ENCODE peak calls at places on chromosome 18, in eight cellular contexts. One of them, this sample, is unnamed.
A peak's percentile ranks its signal among the peaks of the same experiment; 100 is the strongest.

GRCh38 chr18:76992226-76993084 is 140.1 kb downstream of the MBP start:
- DNase-seq in GM12865: no peak
- DNase-seq in cardiac muscle cell: no peak
- DNase-seq in IMR-90: no peak
- DNase-seq in breast epithelium: no peak
- DNase-seq in astrocyte of the spinal cord: no peak
- DNase-seq in body of pancreas: no peak
- DNase-seq in AG04449: no peak
- DNase-seq in this sample: no peak

GRCh38 chr18:7637269-7637668 is 70.2 kb downstream of the PTPRM start:
- DNase-seq in GM12865: no peak
- DNase-seq in cardiac muscle cell: no peak
- DNase-seq in IMR-90: peak; percentile 18
- DNase-seq in breast epithelium: no peak
- DNase-seq in astrocyte of the spinal cord: no peak
- DNase-seq in body of pancreas: no peak
- DNase-seq in AG04449: no peak
- DNase-seq in this sample: peak; percentile 89

GRCh38 chr18:25237571-25238267 is 114.2 kb downstream of the ZNF521 start:
- DNase-seq in GM12865: no peak
- DNase-seq in cardiac muscle cell: no peak
- DNase-seq in IMR-90: peak; percentile 47
- DNase-seq in breast epithelium: no peak
- DNase-seq in astrocyte of the spinal cord: no peak
- DNase-seq in body of pancreas: no peak
- DNase-seq in AG04449: no peak
- DNase-seq in this sample: no peak

GRCh38 chr18:21496277-21496835 is 104.1 kb downstream of the ESCO1 start:
- DNase-seq in GM12865: no peak
- DNase-seq in cardiac muscle cell: no peak
- DNase-seq in IMR-90: no peak
- DNase-seq in breast epithelium: no peak
- DNase-seq in astrocyte of the spinal cord: no peak
- DNase-seq in body of pancreas: no peak
- DNase-seq in AG04449: no peak
- DNase-seq in this sample: no peak

GRCh38 chr18:65754121-65754520 is 3.3 kb downstream of the CDH7 start:
- DNase-seq in GM12865: no peak
- DNase-seq in cardiac muscle cell: no peak
- DNase-seq in IMR-90: no peak
- DNase-seq in breast epithelium: no peak
- DNase-seq in astrocyte of the spinal cord: peak; percentile 72
- DNase-seq in body of pancreas: no peak
- DNase-seq in AG04449: no peak
- DNase-seq in this sample: no peak

GRCh38 chr18:907171-907879 is 2.7 kb downstream of the ADCYAP1 start:
- DNase-seq in GM12865: no peak
- DNase-seq in cardiac muscle cell: peak; percentile 44
- DNase-seq in IMR-90: no peak
- DNase-seq in breast epithelium: no peak
- DNase-seq in astrocyte of the spinal cord: no peak
- DNase-seq in body of pancreas: peak; percentile 41
- DNase-seq in AG04449: no peak
- DNase-seq in this sample: no peak

GRCh38 chr18:10923671-10924070 is 225.7 kb downstream of the PIEZO2 start:
- DNase-seq in GM12865: no peak
- DNase-seq in cardiac muscle cell: no peak
- DNase-seq in IMR-90: peak; percentile 42
- DNase-seq in breast epithelium: no peak
- DNase-seq in astrocyte of the spinal cord: no peak
- DNase-seq in body of pancreas: no peak
- DNase-seq in AG04449: no peak
- DNase-seq in this sample: no peak

GRCh38 chr18:59087391-59087790 is 52.3 kb upstream of the SEC11C start:
- DNase-seq in GM12865: no peak
- DNase-seq in cardiac muscle cell: no peak
- DNase-seq in IMR-90: peak; percentile 7
- DNase-seq in breast epithelium: no peak
- DNase-seq in astrocyte of the spinal cord: no peak
- DNase-seq in body of pancreas: no peak
- DNase-seq in AG04449: no peak
- DNase-seq in this sample: no peak

GRCh38 chr18:7830468-7830867 is 263.4 kb downstream of the PTPRM start:
- DNase-seq in GM12865: peak; percentile 28
- DNase-seq in cardiac muscle cell: peak; percentile 39
- DNase-seq in IMR-90: no peak
- DNase-seq in breast epithelium: no peak
- DNase-seq in astrocyte of the spinal cord: no peak
- DNase-seq in body of pancreas: no peak
- DNase-seq in AG04449: no peak
- DNase-seq in this sample: peak; percentile 18

GRCh38 chr18:8994603-8995002 is 107.9 kb upstream of the NDUFV2 start:
- DNase-seq in GM12865: peak; percentile 15
- DNase-seq in cardiac muscle cell: no peak
- DNase-seq in IMR-90: no peak
- DNase-seq in breast epithelium: no peak
- DNase-seq in astrocyte of the spinal cord: no peak
- DNase-seq in body of pancreas: no peak
- DNase-seq in AG04449: no peak
- DNase-seq in this sample: no peak

GRCh38 chr18:3281456-3282400 is 19.8 kb downstream of the MYL12B start:
- DNase-seq in GM12865: peak; percentile 74
- DNase-seq in cardiac muscle cell: peak; percentile 85
- DNase-seq in IMR-90: peak; percentile 86
- DNase-seq in breast epithelium: no peak
- DNase-seq in astrocyte of the spinal cord: peak; percentile 89
- DNase-seq in body of pancreas: no peak
- DNase-seq in AG04449: no peak
- DNase-seq in this sample: peak; percentile 67
- TF ChIP-seq CTCF in GM12865: peak; percentile 30
- TF ChIP-seq CTCF in cardiac muscle cell: peak; percentile 42
- TF ChIP-seq CTCF in IMR-90: peak; percentile 75
- TF ChIP-seq CTCF in breast epithelium: peak; percentile 80
- TF ChIP-seq CTCF in astrocyte of the spinal cord: peak; percentile 29
- TF ChIP-seq CTCF in body of pancreas: peak; percentile 83
- TF ChIP-seq CTCF in AG04449: peak; percentile 31
- TF ChIP-seq CTCF in this sample: peak; percentile 58

DNA sequence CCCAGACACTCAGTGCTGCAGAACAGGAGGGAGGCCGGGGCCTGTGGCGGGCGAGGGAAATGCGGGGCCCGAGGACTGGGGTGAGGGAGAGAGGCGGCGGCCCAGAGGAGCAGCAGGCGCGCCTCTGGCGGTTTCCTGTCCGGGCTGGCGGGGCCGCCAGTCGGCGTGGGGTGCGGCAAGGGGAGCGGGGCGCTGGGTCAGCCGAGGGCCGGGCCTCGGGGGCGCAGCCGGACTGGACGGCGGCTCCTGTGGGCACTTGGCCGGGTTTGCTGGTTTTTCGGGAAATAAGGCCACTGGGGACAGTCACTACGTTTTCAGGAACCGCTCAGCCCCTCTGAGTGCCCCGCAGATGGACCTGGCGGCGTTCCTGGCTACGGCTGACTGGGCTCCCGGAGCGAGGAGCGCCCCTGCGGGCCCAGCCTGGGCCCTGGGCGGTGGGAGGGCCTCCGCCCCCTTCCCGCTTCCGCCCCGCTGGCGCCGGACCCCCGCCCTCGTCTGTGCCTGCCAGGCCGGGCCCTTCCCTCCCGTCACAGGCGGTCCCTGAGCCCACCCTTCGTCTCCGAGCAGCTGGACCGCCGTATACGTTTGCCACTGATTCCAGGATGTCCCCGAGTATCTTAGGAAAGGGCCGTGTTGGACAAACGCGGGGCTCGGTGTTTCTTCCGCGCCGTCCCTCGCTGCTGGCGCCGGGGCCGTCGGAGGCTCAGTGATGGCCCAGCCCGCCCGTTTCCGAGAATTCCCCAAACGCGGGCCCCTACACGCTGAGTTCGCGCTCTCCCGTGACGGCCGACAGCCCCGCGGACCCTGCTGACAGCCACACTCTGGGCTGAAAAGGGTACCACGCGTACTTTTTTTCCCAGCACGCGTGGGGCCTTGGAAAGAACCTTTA is 84.6 kb downstream of the FAM210A start:
- DNase-seq in GM12865: no peak
- DNase-seq in cardiac muscle cell: no peak
- DNase-seq in IMR-90: no peak
- DNase-seq in breast epithelium: no peak
- DNase-seq in astrocyte of the spinal cord: no peak
- DNase-seq in body of pancreas: peak; percentile 22
- DNase-seq in AG04449: no peak
- DNase-seq in this sample: no peak
- H3K4me3 ChIP-seq in GM12865: no peak overlapping the region
- H3K4me3 ChIP-seq in cardiac muscle cell: no peak overlapping the region
- H3K4me3 ChIP-seq in IMR-90: no peak overlapping the region
- H3K4me3 ChIP-seq in breast epithelium: peak overlapping the region; percentile 61
- H3K4me3 ChIP-seq in astrocyte of the spinal cord: no peak overlapping the region
- H3K4me3 ChIP-seq in body of pancreas: no peak overlapping the region
- H3K4me3 ChIP-seq in AG04449: no peak overlapping the region
- H3K4me3 ChIP-seq in this sample: no peak overlapping the region

GRCh38 chr18:30658306-30658705 is 384.2 kb downstream of the DSC3 start:
- DNase-seq in GM12865: no peak
- DNase-seq in cardiac muscle cell: no peak
- DNase-seq in IMR-90: no peak
- DNase-seq in breast epithelium: no peak
- DNase-seq in astrocyte of the spinal cord: no peak
- DNase-seq in body of pancreas: no peak
- DNase-seq in AG04449: no peak
- DNase-seq in this sample: no peak
- TF ChIP-seq CTCF in GM12865: no peak
- TF ChIP-seq CTCF in cardiac muscle cell: no peak
- TF ChIP-seq CTCF in IMR-90: no peak
- TF ChIP-seq CTCF in breast epithelium: no peak
- TF ChIP-seq CTCF in astrocyte of the spinal cord: no peak
- TF ChIP-seq CTCF in body of pancreas: no peak
- TF ChIP-seq CTCF in AG04449: no peak
- TF ChIP-seq CTCF in this sample: no peak

DNA sequence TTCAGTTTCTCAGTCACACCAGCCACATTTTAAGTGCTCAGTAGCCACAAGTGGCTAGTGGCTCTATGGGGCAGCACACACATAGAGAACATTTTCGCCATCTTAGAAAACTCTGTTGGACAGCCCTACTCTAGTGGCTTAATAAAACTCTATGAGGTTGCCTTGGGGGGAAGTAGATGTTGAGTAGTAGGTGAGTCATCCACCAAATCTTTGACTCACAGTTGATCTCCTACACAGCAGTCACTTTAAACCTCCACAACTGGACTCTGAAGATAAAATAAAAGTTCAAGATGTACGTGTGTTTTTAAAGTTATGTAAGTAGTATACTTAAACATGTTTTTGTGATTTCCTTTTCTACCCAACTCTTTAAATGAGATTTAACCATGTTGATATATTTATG is 379.0 kb downstream of the SETBP1 start:
- DNase-seq in GM12865: no peak
- DNase-seq in cardiac muscle cell: no peak
- DNase-seq in IMR-90: peak; percentile 88
- DNase-seq in breast epithelium: no peak
- DNase-seq in astrocyte of the spinal cord: peak; percentile 85
- DNase-seq in body of pancreas: no peak
- DNase-seq in AG04449: peak; percentile 17
- DNase-seq in this sample: no peak
- H3K4me3 ChIP-seq in GM12865: no peak overlapping the region
- H3K4me3 ChIP-seq in cardiac muscle cell: no peak overlapping the region
- H3K4me3 ChIP-seq in IMR-90: no peak overlapping the region
- H3K4me3 ChIP-seq in breast epithelium: no peak overlapping the region
- H3K4me3 ChIP-seq in astrocyte of the spinal cord: no peak overlapping the region
- H3K4me3 ChIP-seq in body of pancreas: no peak overlapping the region
- H3K4me3 ChIP-seq in AG04449: no peak overlapping the region
- H3K4me3 ChIP-seq in this sample: no peak overlapping the region

GRCh38 chr18:48410095-48410920 is 1.1 kb upstream of the ZBTB7C start:
- DNase-seq in GM12865: peak; percentile 76
- DNase-seq in cardiac muscle cell: peak; percentile 96
- DNase-seq in IMR-90: peak; percentile 72
- DNase-seq in breast epithelium: peak; percentile 92
- DNase-seq in astrocyte of the spinal cord: peak; percentile 81
- DNase-seq in body of pancreas: peak; percentile 93
- DNase-seq in AG04449: no peak
- DNase-seq in this sample: peak; percentile 40
- TF ChIP-seq CTCF in GM12865: no peak
- TF ChIP-seq CTCF in cardiac muscle cell: no peak
- TF ChIP-seq CTCF in IMR-90: no peak
- TF ChIP-seq CTCF in breast epithelium: peak; percentile 31
- TF ChIP-seq CTCF in astrocyte of the spinal cord: no peak
- TF ChIP-seq CTCF in body of pancreas: peak; percentile 14
- TF ChIP-seq CTCF in AG04449: no peak
- TF ChIP-seq CTCF in this sample: no peak